ENCODE peak calls at places on chromosomes 7 and 10, in ten cellular contexts. One of them, this sample, is unnamed. For H3K4me1, the result is how much of the 10 kb centered on the place peaks cover.

GRCh38 chr10:100370561-100370975 is 23.5 kb downstream of the SCD start:
- DNase-seq in transverse colon: peak
- DNase-seq in ovary: no peak
- DNase-seq in heart left ventricle: no peak
- DNase-seq in adrenal gland: no peak
- DNase-seq in gastrocnemius medialis: peak
- DNase-seq in stomach: no peak
- DNase-seq in breast epithelium: no peak
- DNase-seq in A549: peak
- DNase-seq in upper lobe of left lung: no peak
- DNase-seq in this sample: no peak

GRCh38 chr10:69517271-69517848 is 55.9 kb downstream of the NEUROG3 start:
- DNase-seq in stomach: no peak
- DNase-seq in adrenal gland: no peak
- DNase-seq in A549: no peak
- DNase-seq in upper lobe of left lung: peak
- DNase-seq in gastrocnemius medialis: no peak
- DNase-seq in heart left ventricle: no peak
- DNase-seq in ovary: no peak
- DNase-seq in breast epithelium: no peak
- DNase-seq in transverse colon: no peak
- DNase-seq in this sample: no peak

GRCh38 chr10:74293686-74294365 is 142.8 kb downstream of the ADK start:
- DNase-seq in stomach: no peak
- DNase-seq in gastrocnemius medialis: no peak
- DNase-seq in breast epithelium: no peak
- DNase-seq in A549: peak
- DNase-seq in adrenal gland: no peak
- DNase-seq in ovary: no peak
- DNase-seq in upper lobe of left lung: no peak
- DNase-seq in transverse colon: no peak
- DNase-seq in heart left ventricle: peak
- DNase-seq in this sample: no peak

GRCh38 chr7:95549818-95550529 is 46.3 kb downstream of the PDK4 start:
- DNase-seq in heart left ventricle: peak
- DNase-seq in A549: peak
- DNase-seq in stomach: peak
- DNase-seq in upper lobe of left lung: no peak
- DNase-seq in adrenal gland: peak
- DNase-seq in breast epithelium: peak
- DNase-seq in ovary: peak
- DNase-seq in gastrocnemius medialis: peak
- DNase-seq in transverse colon: peak
- DNase-seq in this sample: peak

GRCh38 chr7:79855172-79855571 is 279.5 kb upstream of the GNAI1 start:
- DNase-seq in heart left ventricle: no peak
- DNase-seq in upper lobe of left lung: no peak
- DNase-seq in ovary: no peak
- DNase-seq in breast epithelium: no peak
- DNase-seq in A549: no peak
- DNase-seq in stomach: no peak
- DNase-seq in transverse colon: no peak
- DNase-seq in gastrocnemius medialis: no peak
- DNase-seq in adrenal gland: no peak
- DNase-seq in this sample: no peak

GRCh38 chr10:107364872-107365271 is 200.4 kb upstream of the SORCS1 start:
- DNase-seq in A549: no peak
- DNase-seq in stomach: no peak
- DNase-seq in upper lobe of left lung: no peak
- DNase-seq in heart left ventricle: no peak
- DNase-seq in ovary: no peak
- DNase-seq in adrenal gland: no peak
- DNase-seq in transverse colon: no peak
- DNase-seq in breast epithelium: no peak
- DNase-seq in gastrocnemius medialis: no peak
- DNase-seq in this sample: no peak

GRCh38 chr10:12720217-12720981 is 281.1 kb downstream of the CCDC3 start:
- DNase-seq in adrenal gland: peak
- DNase-seq in gastrocnemius medialis: peak
- DNase-seq in A549: peak
- DNase-seq in transverse colon: peak
- DNase-seq in stomach: peak
- DNase-seq in upper lobe of left lung: no peak
- DNase-seq in heart left ventricle: peak
- DNase-seq in breast epithelium: peak
- DNase-seq in ovary: no peak
- DNase-seq in this sample: peak

GRCh38 chr10:91061187-91061586 is 140.3 kb upstream of the ANKRD1 start:
- DNase-seq in A549: no peak
- DNase-seq in transverse colon: no peak
- DNase-seq in adrenal gland: no peak
- DNase-seq in breast epithelium: no peak
- DNase-seq in upper lobe of left lung: no peak
- DNase-seq in gastrocnemius medialis: no peak
- DNase-seq in stomach: no peak
- DNase-seq in ovary: no peak
- DNase-seq in heart left ventricle: no peak
- DNase-seq in this sample: no peak

GRCh38 chr10:131174651-131175540 is 136.6 kb downstream of the TCERG1L start:
- DNase-seq in ovary: no peak
- DNase-seq in stomach: peak
- DNase-seq in heart left ventricle: no peak
- DNase-seq in gastrocnemius medialis: no peak
- DNase-seq in transverse colon: no peak
- DNase-seq in adrenal gland: peak
- DNase-seq in A549: no peak
- DNase-seq in upper lobe of left lung: peak
- DNase-seq in breast epithelium: no peak
- DNase-seq in this sample: no peak

GRCh38 chr7:110442386-110442837 is 648.5 kb upstream of the LRRN3 start:
- DNase-seq in heart left ventricle: no peak
- DNase-seq in breast epithelium: peak
- DNase-seq in transverse colon: no peak
- DNase-seq in adrenal gland: peak
- DNase-seq in ovary: no peak
- DNase-seq in A549: peak
- DNase-seq in upper lobe of left lung: no peak
- DNase-seq in gastrocnemius medialis: no peak
- DNase-seq in stomach: peak
- DNase-seq in this sample: no peak

GRCh38 chr7:362416-363096 is 72.6 kb downstream of the FOXL3 start:
- DNase-seq in stomach: no peak
- DNase-seq in transverse colon: peak
- DNase-seq in A549: no peak
- DNase-seq in ovary: no peak
- DNase-seq in heart left ventricle: no peak
- DNase-seq in breast epithelium: no peak
- DNase-seq in gastrocnemius medialis: no peak
- DNase-seq in adrenal gland: peak
- DNase-seq in upper lobe of left lung: peak
- DNase-seq in this sample: peak

GRCh38 chr7:35729966-35730345 is 35.0 kb upstream of the HERPUD2 start:
- DNase-seq in gastrocnemius medialis: no peak
- DNase-seq in ovary: no peak
- DNase-seq in A549: no peak
- DNase-seq in adrenal gland: no peak
- DNase-seq in breast epithelium: no peak
- DNase-seq in stomach: no peak
- DNase-seq in upper lobe of left lung: no peak
- DNase-seq in transverse colon: no peak
- DNase-seq in heart left ventricle: no peak
- DNase-seq in this sample: no peak

GRCh38 chr7:35727571-35727970 is 32.6 kb upstream of the HERPUD2 start:
- DNase-seq in A549: no peak
- DNase-seq in adrenal gland: no peak
- DNase-seq in stomach: no peak
- DNase-seq in ovary: no peak
- DNase-seq in upper lobe of left lung: no peak
- DNase-seq in transverse colon: no peak
- DNase-seq in heart left ventricle: no peak
- DNase-seq in breast epithelium: no peak
- DNase-seq in gastrocnemius medialis: no peak
- DNase-seq in this sample: no peak

GRCh38 chr7:35728412-35729060 is 33.6 kb upstream of the HERPUD2 start:
- DNase-seq in breast epithelium: no peak
- DNase-seq in ovary: no peak
- DNase-seq in gastrocnemius medialis: no peak
- DNase-seq in stomach: no peak
- DNase-seq in heart left ventricle: no peak
- DNase-seq in upper lobe of left lung: no peak
- DNase-seq in adrenal gland: no peak
- DNase-seq in A549: no peak
- DNase-seq in transverse colon: no peak
- DNase-seq in this sample: no peak

GRCh38 chr7:35731349-35731748 is 36.4 kb upstream of the HERPUD2 start:
- DNase-seq in transverse colon: no peak
- DNase-seq in gastrocnemius medialis: no peak
- DNase-seq in stomach: no peak
- DNase-seq in A549: no peak
- DNase-seq in adrenal gland: no peak
- DNase-seq in ovary: no peak
- DNase-seq in upper lobe of left lung: no peak
- DNase-seq in breast epithelium: no peak
- DNase-seq in heart left ventricle: no peak
- DNase-seq in this sample: no peak

GRCh38 chr7:35729061-35729783 is 34.3 kb upstream of the HERPUD2 start:
- DNase-seq in stomach: no peak
- DNase-seq in transverse colon: peak
- DNase-seq in ovary: no peak
- DNase-seq in heart left ventricle: no peak
- DNase-seq in adrenal gland: no peak
- DNase-seq in gastrocnemius medialis: no peak
- DNase-seq in upper lobe of left lung: no peak
- DNase-seq in A549: no peak
- DNase-seq in breast epithelium: no peak
- DNase-seq in this sample: no peak
- TF ChIP-seq POLR2A in stomach: no peak
- TF ChIP-seq POLR2A in transverse colon: no peak
- TF ChIP-seq POLR2A in ovary: no peak
- TF ChIP-seq POLR2A in heart left ventricle: no peak
- TF ChIP-seq POLR2A in adrenal gland: no peak
- TF ChIP-seq POLR2A in gastrocnemius medialis: no peak
- TF ChIP-seq POLR2A in upper lobe of left lung: no peak
- TF ChIP-seq POLR2A in A549: no peak
- TF ChIP-seq POLR2A in breast epithelium: no peak
- TF ChIP-seq POLR2A in this sample: no peak

DNA sequence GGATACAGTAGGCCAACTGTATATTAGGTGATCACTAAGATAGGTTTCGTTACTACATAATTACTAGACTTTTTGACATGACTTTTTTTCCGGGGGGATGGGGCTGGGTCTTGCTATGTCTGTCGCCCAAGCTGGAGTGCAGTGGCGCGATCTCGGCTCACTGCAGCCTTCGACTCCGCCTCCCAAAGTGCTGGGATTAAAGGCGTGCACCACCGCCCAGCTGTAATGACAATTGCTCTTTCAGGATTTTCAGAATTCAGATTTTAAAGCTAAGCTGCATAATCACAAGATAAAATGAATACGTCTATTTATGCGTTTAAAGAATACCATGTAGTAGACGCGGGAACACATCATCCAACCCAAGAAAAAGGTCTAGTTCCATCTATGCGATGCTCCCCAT is 982 bp downstream of the IDI1 start:
- DNase-seq in stomach: no peak
- DNase-seq in breast epithelium: no peak
- DNase-seq in ovary: no peak
- DNase-seq in A549: no peak
- DNase-seq in heart left ventricle: no peak
- DNase-seq in gastrocnemius medialis: no peak
- DNase-seq in transverse colon: peak
- DNase-seq in upper lobe of left lung: no peak
- DNase-seq in adrenal gland: no peak
- DNase-seq in this sample: peak
- H3K4me1 ChIP-seq in stomach: under half
- H3K4me1 ChIP-seq in breast epithelium: under half
- H3K4me1 ChIP-seq in ovary: under half
- H3K4me1 ChIP-seq in A549: under half
- H3K4me1 ChIP-seq in heart left ventricle: under half
- H3K4me1 ChIP-seq in gastrocnemius medialis: half or more
- H3K4me1 ChIP-seq in transverse colon: under half
- H3K4me1 ChIP-seq in upper lobe of left lung: under half
- H3K4me1 ChIP-seq in adrenal gland: under half
- H3K4me1 ChIP-seq in this sample: under half

GRCh38 chr7:131326576-131326975 is 1.1 kb upstream of the MKLN1 start:
- DNase-seq in heart left ventricle: no peak
- DNase-seq in adrenal gland: no peak
- DNase-seq in gastrocnemius medialis: no peak
- DNase-seq in ovary: no peak
- DNase-seq in upper lobe of left lung: no peak
- DNase-seq in A549: peak
- DNase-seq in breast epithelium: no peak
- DNase-seq in transverse colon: no peak
- DNase-seq in stomach: no peak
- DNase-seq in this sample: no peak
- H3K4me3 ChIP-seq in heart left ventricle: peak
- H3K4me3 ChIP-seq in adrenal gland: no peak
- H3K4me3 ChIP-seq in gastrocnemius medialis: peak
- H3K4me3 ChIP-seq in ovary: peak
- H3K4me3 ChIP-seq in upper lobe of left lung: peak
- H3K4me3 ChIP-seq in A549: peak
- H3K4me3 ChIP-seq in breast epithelium: no peak
- H3K4me3 ChIP-seq in transverse colon: no peak
- H3K4me3 ChIP-seq in stomach: peak
- H3K4me3 ChIP-seq in this sample: peak

GRCh38 chr10:79443338-79444242 is 1.8 kb downstream of the ZCCHC24 start:
- DNase-seq in heart left ventricle: no peak
- DNase-seq in breast epithelium: no peak
- DNase-seq in stomach: no peak
- DNase-seq in gastrocnemius medialis: no peak
- DNase-seq in upper lobe of left lung: no peak
- DNase-seq in A549: no peak
- DNase-seq in transverse colon: no peak
- DNase-seq in ovary: no peak
- DNase-seq in adrenal gland: peak
- DNase-seq in this sample: no peak

GRCh38 chr10:79444243-79445119 is 943 bp downstream of the ZCCHC24 start:
- DNase-seq in transverse colon: peak
- DNase-seq in heart left ventricle: peak
- DNase-seq in upper lobe of left lung: peak
- DNase-seq in stomach: peak
- DNase-seq in ovary: peak
- DNase-seq in adrenal gland: peak
- DNase-seq in A549: peak
- DNase-seq in gastrocnemius medialis: peak
- DNase-seq in breast epithelium: peak
- DNase-seq in this sample: peak

GRCh38 chr10:79446451-79447020 is 1.1 kb upstream of the ZCCHC24 start:
- DNase-seq in A549: no peak
- DNase-seq in adrenal gland: peak
- DNase-seq in ovary: peak
- DNase-seq in upper lobe of left lung: peak
- DNase-seq in breast epithelium: peak
- DNase-seq in gastrocnemius medialis: peak
- DNase-seq in heart left ventricle: peak
- DNase-seq in transverse colon: peak
- DNase-seq in stomach: peak
- DNase-seq in this sample: peak

GRCh38 chr10:79445708-79446450 is 455 bp upstream of the ZCCHC24 start:
- DNase-seq in upper lobe of left lung: peak
- DNase-seq in gastrocnemius medialis: peak
- DNase-seq in breast epithelium: peak
- DNase-seq in transverse colon: peak
- DNase-seq in ovary: peak
- DNase-seq in A549: peak
- DNase-seq in adrenal gland: peak
- DNase-seq in stomach: peak
- DNase-seq in heart left ventricle: peak
- DNase-seq in this sample: peak

GRCh38 chr10:79445217-79445707 is at the start of gene ZCCHC24:
- DNase-seq in A549: peak
- DNase-seq in upper lobe of left lung: no peak
- DNase-seq in breast epithelium: no peak
- DNase-seq in adrenal gland: peak
- DNase-seq in gastrocnemius medialis: peak
- DNase-seq in ovary: no peak
- DNase-seq in stomach: peak
- DNase-seq in transverse colon: peak
- DNase-seq in heart left ventricle: no peak
- DNase-seq in this sample: peak
- TF ChIP-seq POLR2A in A549: peak
- TF ChIP-seq POLR2A in upper lobe of left lung: peak
- TF ChIP-seq POLR2A in breast epithelium: no peak
- TF ChIP-seq POLR2A in adrenal gland: peak
- TF ChIP-seq POLR2A in gastrocnemius medialis: peak
- TF ChIP-seq POLR2A in ovary: peak
- TF ChIP-seq POLR2A in stomach: no peak
- TF ChIP-seq POLR2A in transverse colon: no peak
- TF ChIP-seq POLR2A in heart left ventricle: no peak
- TF ChIP-seq POLR2A in this sample: no peak

This sample was measured in Peyer's patch.